ENCODE peak calls at places on chromosomes 16 and 17, in nine cellular contexts. V, Y, C, W, R, B, K, I and T are unnamed samples.

GRCh38 chr17:75991396-75991795 is 9.3 kb upstream of the CDK3 start:
- DNase-seq in Y (no peak), R (no peak), V (no peak), K (no peak), C (no peak), B (no peak), W (no peak), I (no peak), T (no peak)

GRCh38 chr16:81627024-81627423 is 152.1 kb upstream of the PLCG2 start:
- DNase-seq in V (no peak), I (no peak), C (no peak), B (no peak), R (no peak), W (no peak), Y (no peak), K (no peak), T (no peak)

GRCh38 chr16:68786685-68787418 is 49.8 kb downstream of the CDH1 start:
- DNase-seq in C (no peak), R (peak; percentile 88), I (no peak), B (peak; percentile 65), W (no peak), V (no peak), K (no peak), Y (no peak), T (peak; percentile 19)

GRCh38 chr16:35737076-35737475 is 2277.7 kb downstream of the TP53TG3F start:
- DNase-seq in V (no peak), B (no peak), C (no peak), W (no peak), R (no peak), Y (no peak), I (no peak), K (no peak), T (no peak)

GRCh38 chr17:81020767-81021497 is 14.0 kb upstream of the BAIAP2 start:
- DNase-seq in K (no peak), Y (no peak), W (no peak), B (no peak), R (peak; percentile 85), I (no peak), C (no peak), V (no peak), T (peak; percentile 80)

GRCh38 chr16:55624696-55625095 is 31.1 kb upstream of the SLC6A2 start:
- DNase-seq in K (no peak), B (no peak), C (no peak), W (no peak), V (no peak), Y (no peak), I (no peak), R (no peak), T (no peak)

GRCh38 chr17:46772879-46773620 is 45.4 kb downstream of the WNT3 start:
- DNase-seq in B (no peak), W (no peak), I (no peak), K (peak; percentile 55), V (no peak), R (peak; percentile 48), Y (no peak), C (no peak), T (no peak)

GRCh38 chr16:85010446-85010930 is 847 bp downstream of the ZDHHC7 start:
- DNase-seq in B (no peak), R (no peak), K (no peak), Y (no peak), I (no peak), W (no peak), C (no peak), V (no peak), T (no peak)

GRCh38 chr17:17849147-17849820 is 12.5 kb upstream of the SREBF1 start:
- DNase-seq in Y (no peak), W (no peak), V (no peak), I (no peak), B (no peak), R (peak; percentile 83), C (peak; percentile 62), K (no peak), T (peak; percentile 67)

GRCh38 chr17:15456972-15457722 is 10.3 kb downstream of the CDRT4 start:
- DNase-seq in I (peak; percentile 70), B (no peak), R (peak; percentile 95), K (peak; percentile 88), W (no peak), Y (no peak), C (no peak), V (no peak), T (peak; percentile 46)

GRCh38 chr17:27597188-27597580 is 33.8 kb upstream of the LGALS9 start:
- DNase-seq in Y (no peak), C (no peak), I (no peak), W (no peak), B (no peak), K (no peak), V (no peak), R (no peak), T (no peak)

GRCh38 chr17:76872221-76872873 is 4.1 kb downstream of the MGAT5B start:
- DNase-seq in V (no peak), I (no peak), Y (no peak), C (no peak), B (no peak), R (no peak), K (no peak), W (peak; percentile 81), T (peak; percentile 13)

GRCh38 chr17:59972778-59973177 is 8.2 kb upstream of the RNFT1 start:
- DNase-seq in K (no peak), B (no peak), I (no peak), C (no peak), Y (no peak), V (no peak), R (no peak), W (no peak), T (no peak)

GRCh38 chr16:26464576-26465266 is 602.0 kb upstream of the C16orf82 start:
- DNase-seq in R (no peak), K (no peak), W (no peak), V (no peak), C (no peak), B (no peak), I (no peak), Y (no peak), T (no peak)

GRCh38 chr17:55722016-55722706 is 503 bp downstream of the TMEM100 start:
- DNase-seq in R (no peak), K (no peak), W (no peak), I (no peak), B (no peak), Y (no peak), V (no peak), C (no peak), T (no peak)

GRCh38 chr16:69399361-69399760 is 13.6 kb upstream of the TERF2 start:
- DNase-seq in I (no peak), R (no peak), K (no peak), V (no peak), C (no peak), Y (no peak), B (no peak), W (no peak), T (no peak)

GRCh38 chr16:66324785-66325184 is 41.7 kb upstream of the CDH5 start:
- DNase-seq in W (peak; percentile 21), K (no peak), V (peak; percentile 21), Y (no peak), I (no peak), C (no peak), R (no peak), B (no peak), T (no peak)

GRCh38 chr17:57455063-57455914 is 199.0 kb downstream of the MSI2 start:
- DNase-seq in C (no peak), W (no peak), K (no peak), V (no peak), Y (no peak), B (no peak), I (no peak), R (no peak), T (no peak)
- TF ChIP-seq POLR2A in C (no peak), W (no peak), K (no peak), V (no peak), Y (no peak), B (no peak), I (no peak), R (no peak), T (no peak)

GRCh38 chr16:8137581-8137980 is 452.7 kb downstream of the TMEM114 start:
- DNase-seq in K (no peak), W (no peak), B (no peak), Y (no peak), I (no peak), C (no peak), R (no peak), V (no peak), T (no peak)
- H3K27me3 ChIP-seq in K (no peaks in the 10 kb centered on the region), W (no peaks in the 10 kb centered on the region), B (no peaks in the 10 kb centered on the region), Y (no peaks in the 10 kb centered on the region), I (no peaks in the 10 kb centered on the region), C (no peaks in the 10 kb centered on the region), R (no peaks in the 10 kb centered on the region), V (no peaks in the 10 kb centered on the region), T (no peaks in the 10 kb centered on the region)

DNA sequence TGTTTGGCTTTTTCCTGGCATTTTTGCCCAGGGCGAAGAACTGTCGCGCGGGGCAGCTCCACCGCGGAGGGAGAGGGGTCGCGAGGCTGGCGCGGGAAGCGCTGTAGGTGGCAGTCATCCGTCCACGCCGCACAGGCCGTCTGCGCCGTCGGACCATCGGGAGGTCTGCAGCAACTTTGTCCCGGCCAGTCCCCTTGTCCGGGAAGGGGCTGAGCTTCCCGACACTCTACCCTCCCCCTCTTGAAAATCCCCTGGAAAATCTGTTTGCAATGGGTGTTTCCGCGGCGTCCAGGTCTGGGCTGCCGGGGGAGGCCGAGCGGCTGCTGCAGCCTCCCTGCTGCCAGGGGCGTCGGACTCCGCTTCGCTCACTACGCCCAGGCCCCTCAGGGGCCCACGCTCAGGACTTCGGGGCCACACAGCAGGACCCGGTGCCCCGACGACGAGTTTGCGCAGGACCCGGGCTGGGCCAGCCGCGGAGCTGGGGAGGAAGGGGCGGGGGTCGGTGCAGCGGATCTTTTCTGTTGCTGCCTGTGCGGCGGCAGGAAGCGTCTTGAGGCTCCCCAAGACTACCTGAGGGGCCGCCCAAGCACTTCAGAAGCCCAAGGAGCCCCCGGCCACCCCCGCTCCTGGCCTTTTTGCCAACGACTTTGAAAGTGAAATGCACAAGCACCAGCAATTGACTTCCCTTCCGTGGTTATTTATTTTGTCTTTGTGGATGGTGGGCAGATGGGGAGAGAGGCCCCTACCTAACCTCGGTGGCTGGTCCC is 2.3 kb upstream of the CBX4 start:
- DNase-seq in V (no peak), B (no peak), R (no peak), K (no peak), I (no peak), C (no peak), W (no peak), Y (no peak), T (no peak)
- TF ChIP-seq POLR2AphosphoS5 in V (no peak), B (no peak), R (no peak), K (no peak), I (no peak), C (no peak), W (no peak), Y (no peak), T (no peak)

DNA sequence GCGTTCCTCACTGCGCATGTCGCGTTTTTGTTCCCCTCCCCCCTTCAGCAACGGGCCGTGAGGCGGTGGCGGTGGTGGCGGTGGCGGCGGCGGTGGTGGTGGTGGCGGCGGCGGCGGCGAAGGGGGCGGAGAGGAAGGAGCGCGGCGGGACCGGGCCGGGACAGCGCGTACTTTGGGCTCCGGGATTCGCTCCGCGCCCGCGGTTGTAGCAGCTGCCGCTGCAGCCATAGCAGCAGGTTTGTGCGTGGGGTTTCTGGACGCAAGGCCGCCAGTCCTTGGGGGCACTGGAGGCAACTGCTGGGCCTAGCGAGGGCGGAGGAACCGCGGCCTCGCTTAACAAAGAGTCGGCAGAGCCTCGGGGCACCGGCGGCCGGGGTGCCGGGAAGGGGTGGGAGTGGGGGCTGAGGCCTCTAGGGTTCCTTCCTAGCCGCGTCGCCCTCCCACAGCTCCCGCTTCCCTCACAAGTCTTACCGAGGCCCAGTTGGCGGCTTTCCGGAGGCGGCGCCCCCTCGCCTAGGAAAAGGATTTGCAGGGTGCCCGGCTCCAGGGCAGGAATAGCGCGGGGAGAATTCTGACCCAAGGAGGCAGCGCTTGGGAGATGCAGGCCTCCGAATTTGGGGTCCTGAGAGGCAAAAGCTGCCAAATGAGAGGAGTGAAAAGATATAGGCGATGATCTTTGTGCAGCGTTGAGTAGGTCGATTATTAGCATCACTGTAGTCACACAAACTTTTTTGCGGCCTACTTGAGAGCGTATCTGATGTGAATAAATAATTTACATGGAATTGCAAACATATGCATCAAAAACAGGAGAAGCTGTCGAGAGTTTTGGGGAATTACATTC is at the start of gene DDX42:
- DNase-seq in B (peak; percentile 86), V (no peak), Y (no peak), C (peak; percentile 91), K (peak; percentile 94), R (peak; percentile 80), I (peak; percentile 91), W (no peak), T (peak; percentile 94)
- TF ChIP-seq POLR2A in B (peak; percentile 66), V (no peak), Y (peak; percentile 11), C (peak; percentile 47), K (no peak), R (peak; percentile 37), I (no peak), W (no peak), T (peak; percentile 62)